ENCODE peak calls at places on chromosome 7, in six cellular contexts. One of them, this sample, is unnamed.

GRCh38 chr7:13742719-13743640 is 246.5 kb downstream of the ETV1 start:
- DNase-seq in GM12892: no peak
- DNase-seq in H1: no peak
- DNase-seq in K562: peak; percentile 33
- DNase-seq in GM12878: no peak
- DNase-seq in HepG2: no peak
- DNase-seq in this sample: no peak

GRCh38 chr7:57867884-57868701 is 418.1 kb downstream of the ZNF716 start:
- DNase-seq in HepG2: no peak
- DNase-seq in GM12878: no peak
- DNase-seq in K562: no peak
- DNase-seq in GM12892: no peak
- DNase-seq in H1: no peak
- DNase-seq in this sample: no peak

GRCh38 chr7:150375662-150376521 is 3.2 kb upstream of the ZNF775 start:
- DNase-seq in GM12892: no peak
- DNase-seq in K562: no peak
- DNase-seq in GM12878: no peak
- DNase-seq in HepG2: no peak
- DNase-seq in H1: no peak
- DNase-seq in this sample: no peak

GRCh38 chr7:113015038-113015645 is 71.5 kb downstream of the GPR85 start:
- DNase-seq in K562: peak; percentile 52
- DNase-seq in GM12892: no peak
- DNase-seq in GM12878: no peak
- DNase-seq in HepG2: peak; percentile 11
- DNase-seq in H1: no peak
- DNase-seq in this sample: no peak

GRCh38 chr7:159027803-159028455 is 116.7 kb downstream of the VIPR2 start:
- DNase-seq in GM12892: no peak
- DNase-seq in HepG2: peak; percentile 12
- DNase-seq in H1: no peak
- DNase-seq in K562: no peak
- DNase-seq in GM12878: no peak
- DNase-seq in this sample: no peak

GRCh38 chr7:82593780-82594179 is 150.2 kb upstream of the CACNA2D1 start:
- DNase-seq in GM12892: no peak
- DNase-seq in HepG2: no peak
- DNase-seq in H1: no peak
- DNase-seq in K562: no peak
- DNase-seq in GM12878: no peak
- DNase-seq in this sample: no peak

GRCh38 chr7:140541513-140542192 is 62.3 kb upstream of the MKRN1 start:
- DNase-seq in GM12878: no peak
- DNase-seq in HepG2: peak; percentile 70
- DNase-seq in K562: no peak
- DNase-seq in H1: peak; percentile 66
- DNase-seq in GM12892: no peak
- DNase-seq in this sample: no peak

GRCh38 chr7:105493928-105494325 is 28.1 kb downstream of the PUS7 start:
- DNase-seq in K562: no peak
- DNase-seq in GM12892: no peak
- DNase-seq in GM12878: no peak
- DNase-seq in H1: no peak
- DNase-seq in HepG2: no peak
- DNase-seq in this sample: no peak

DNA sequence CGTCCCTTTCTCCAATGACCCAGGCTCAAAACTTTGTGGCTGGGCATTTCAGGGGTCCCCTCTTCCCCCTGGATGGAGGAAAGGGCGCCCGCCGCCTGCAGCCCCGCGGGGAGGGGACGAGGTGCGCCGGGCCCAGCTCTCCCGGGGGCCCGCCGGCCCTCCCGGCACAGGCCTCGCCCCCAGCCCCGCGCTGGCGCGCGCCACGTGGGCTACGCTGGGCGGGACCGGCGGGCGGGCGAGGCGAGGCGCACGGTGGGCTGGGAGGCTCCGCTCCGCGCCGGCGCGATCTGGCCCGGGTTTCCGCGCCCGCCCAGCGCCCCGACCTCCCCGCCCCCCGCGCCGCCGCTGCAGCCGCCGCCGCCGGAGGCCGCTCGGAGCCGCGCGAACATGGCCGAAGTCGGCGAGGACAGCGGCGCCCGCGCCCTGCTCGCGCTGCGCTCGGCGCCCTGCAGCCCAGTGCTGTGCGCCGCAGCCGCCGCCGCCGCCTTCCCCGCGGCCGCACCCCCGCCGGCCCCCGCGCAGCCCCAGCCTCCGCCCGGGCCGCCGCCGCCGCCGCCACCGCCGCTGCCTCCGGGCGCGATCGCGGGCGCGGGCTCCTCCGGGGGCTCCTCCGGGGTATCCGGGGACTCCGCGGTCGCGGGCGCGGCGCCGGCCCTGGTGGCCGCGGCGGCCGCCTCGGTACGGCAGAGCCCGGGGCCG is at the start of gene FOXK1:
- DNase-seq in K562: peak; percentile 83
- DNase-seq in GM12878: no peak
- DNase-seq in HepG2: no peak
- DNase-seq in GM12892: peak; percentile 77
- DNase-seq in H1: no peak
- DNase-seq in this sample: peak; percentile 84
- TF ChIP-seq POLR2A in K562: no peak
- TF ChIP-seq POLR2A in GM12878: peak; percentile 71
- TF ChIP-seq POLR2A in HepG2: no peak
- TF ChIP-seq POLR2A in GM12892: peak; percentile 63
- TF ChIP-seq POLR2A in H1: no peak
- TF ChIP-seq POLR2A in this sample: peak; percentile 56

GRCh38 chr7:30706316-30706715 is 24.1 kb upstream of the CRHR2 start:
- DNase-seq in GM12878: no peak
- DNase-seq in HepG2: no peak
- DNase-seq in GM12892: no peak
- DNase-seq in K562: no peak
- DNase-seq in H1: no peak
- DNase-seq in this sample: no peak
- TF ChIP-seq TAF1 in GM12878: no peak
- TF ChIP-seq TAF1 in HepG2: no peak
- TF ChIP-seq TAF1 in GM12892: no peak
- TF ChIP-seq TAF1 in K562: no peak
- TF ChIP-seq TAF1 in H1: no peak
- TF ChIP-seq TAF1 in this sample: no peak

GRCh38 chr7:30743371-30744074 is 8.4 kb upstream of the INMT start:
- DNase-seq in GM12892: no peak
- DNase-seq in H1: no peak
- DNase-seq in K562: peak; percentile 80
- DNase-seq in HepG2: no peak
- DNase-seq in GM12878: no peak
- DNase-seq in this sample: no peak

GRCh38 chr7:30741289-30741688 is 10.6 kb upstream of the INMT start:
- DNase-seq in HepG2: no peak
- DNase-seq in GM12878: no peak
- DNase-seq in K562: no peak
- DNase-seq in H1: no peak
- DNase-seq in GM12892: no peak
- DNase-seq in this sample: no peak

GRCh38 chr7:30738026-30738915 is 13.7 kb upstream of the INMT start:
- DNase-seq in H1: no peak
- DNase-seq in K562: no peak
- DNase-seq in GM12892: no peak
- DNase-seq in GM12878: no peak
- DNase-seq in HepG2: no peak
- DNase-seq in this sample: no peak

GRCh38 chr7:30739691-30740090 is 12.2 kb upstream of the INMT start:
- DNase-seq in GM12892: no peak
- DNase-seq in K562: no peak
- DNase-seq in HepG2: no peak
- DNase-seq in GM12878: no peak
- DNase-seq in H1: no peak
- DNase-seq in this sample: no peak

DNA sequence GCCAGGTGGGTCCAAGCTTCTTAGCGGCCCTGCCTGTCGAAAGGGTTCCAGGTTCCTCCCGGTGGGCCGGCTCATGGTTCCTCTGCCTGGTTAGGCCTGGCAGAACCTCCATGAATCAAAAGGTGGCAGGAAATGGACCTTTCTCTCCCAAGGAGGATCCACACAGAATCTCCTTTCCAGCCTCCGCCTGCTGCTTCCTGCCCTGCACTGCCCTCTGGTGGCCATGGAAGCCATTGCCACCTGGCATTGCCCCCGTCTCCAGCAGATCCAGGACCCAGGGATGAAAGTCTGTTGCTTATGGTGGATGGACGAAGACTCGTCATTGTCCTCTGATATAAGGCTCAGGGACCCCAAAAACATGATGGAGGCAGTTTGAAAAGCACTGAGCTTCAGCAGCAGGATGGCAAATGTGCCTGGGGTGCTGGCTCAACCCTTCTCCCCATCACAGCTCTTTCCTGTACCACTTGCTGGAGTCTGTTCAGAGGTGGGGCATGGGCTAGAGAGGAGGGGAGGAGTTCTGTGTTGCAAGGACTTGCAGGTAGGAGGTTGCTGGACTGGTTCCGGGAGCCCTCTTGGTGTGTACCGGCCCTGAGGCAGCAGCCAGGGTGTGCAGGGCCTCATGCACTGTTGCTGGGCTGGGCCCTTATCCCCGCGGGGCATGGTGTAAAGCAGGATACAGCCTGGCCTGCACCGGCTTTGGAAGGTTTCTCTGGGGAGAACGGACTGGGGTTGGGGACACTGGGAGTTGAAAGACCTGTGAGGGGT is 11.3 kb upstream of the INMT start:
- DNase-seq in GM12878: no peak
- DNase-seq in K562: peak; percentile 79
- DNase-seq in HepG2: peak; percentile 29
- DNase-seq in GM12892: peak; percentile 85
- DNase-seq in H1: no peak
- DNase-seq in this sample: peak; percentile 86
- TF ChIP-seq POLR2AphosphoS5 in GM12878: no peak
- TF ChIP-seq POLR2AphosphoS5 in K562: no peak
- TF ChIP-seq POLR2AphosphoS5 in HepG2: no peak
- TF ChIP-seq POLR2AphosphoS5 in GM12892: no peak
- TF ChIP-seq POLR2AphosphoS5 in H1: no peak
- TF ChIP-seq POLR2AphosphoS5 in this sample: no peak

DNA sequence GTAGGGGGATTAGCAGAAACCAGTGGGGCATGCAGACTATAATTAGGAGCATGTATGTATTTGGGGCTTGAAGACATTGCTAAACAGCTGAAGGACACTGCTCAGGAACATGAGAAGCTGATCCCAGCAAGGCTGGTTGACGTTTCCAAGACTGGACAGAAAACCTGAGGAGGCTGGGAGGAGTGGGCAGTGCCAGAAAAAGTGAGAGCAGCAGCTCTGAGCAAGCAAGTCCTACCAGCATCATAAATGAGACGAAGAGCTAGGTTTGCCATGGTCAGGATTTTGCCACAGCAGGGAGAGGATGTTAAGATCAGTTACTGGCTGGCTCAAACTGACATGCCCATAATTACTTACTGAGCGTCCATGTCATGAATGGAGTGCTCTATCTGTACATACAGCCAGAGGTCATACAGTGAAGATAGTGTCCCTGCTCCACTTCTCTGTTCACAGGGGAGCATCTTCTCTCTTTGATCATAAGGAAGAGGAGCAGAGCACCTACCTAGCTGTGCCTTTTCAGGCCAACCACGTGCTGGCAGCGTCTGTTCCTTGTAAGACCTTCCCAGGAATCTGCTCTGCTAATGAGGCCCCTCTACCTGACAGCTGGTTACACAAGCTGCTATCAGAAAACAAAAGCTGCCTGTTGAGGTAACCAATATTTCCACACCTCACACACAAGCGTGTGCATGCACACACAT is 44.7 kb downstream of the PDE1C start:
- DNase-seq in H1: no peak
- DNase-seq in K562: no peak
- DNase-seq in GM12878: no peak
- DNase-seq in HepG2: no peak
- DNase-seq in GM12892: no peak
- DNase-seq in this sample: no peak
- TF ChIP-seq POLR2A in H1: no peak
- TF ChIP-seq POLR2A in K562: no peak
- TF ChIP-seq POLR2A in GM12878: no peak
- TF ChIP-seq POLR2A in HepG2: no peak
- TF ChIP-seq POLR2A in GM12892: no peak
- TF ChIP-seq POLR2A in this sample: no peak

GRCh38 chr7:106756884-106757283 is 95.9 kb upstream of the CCDC71L start:
- DNase-seq in GM12878: no peak
- DNase-seq in K562: peak; percentile 47
- DNase-seq in H1: no peak
- DNase-seq in HepG2: no peak
- DNase-seq in GM12892: no peak
- DNase-seq in this sample: no peak
- TF ChIP-seq TAF1 in GM12878: no peak
- TF ChIP-seq TAF1 in K562: no peak
- TF ChIP-seq TAF1 in H1: no peak
- TF ChIP-seq TAF1 in HepG2: no peak
- TF ChIP-seq TAF1 in GM12892: no peak
- TF ChIP-seq TAF1 in this sample: no peak

This sample was measured in GM12891.